ENCODE peak calls at places on chromosomes 1 and 21, in four cellular contexts. Z, J, X and R are unnamed samples.

GRCh38 chr1:157868664-157869063 is 27.1 kb upstream of the CD5L start:
- DNase-seq in Z (no peak), J (no peak), X (peak), R (no peak)

GRCh38 chr1:229027622-229028182 is 243.2 kb upstream of the RAB4A start:
- DNase-seq in X (peak), J (peak), Z (no peak), R (peak)

GRCh38 chr1:101044259-101044658 is 18.7 kb upstream of the DPH5 start:
- DNase-seq in J (no peak), X (no peak), Z (no peak), R (no peak)

GRCh38 chr1:161220002-161220401 is 3.4 kb downstream of the APOA2 start:
- DNase-seq in X (no peak), J (peak), Z (no peak), R (no peak)

GRCh38 chr1:108843390-108844188 is 13.3 kb downstream of the AKNAD1 start:
- DNase-seq in X (no peak), Z (no peak), J (no peak), R (no peak)

GRCh38 chr1:173294853-173295252 is 87.7 kb upstream of the TNFSF4 start:
- DNase-seq in Z (no peak), J (no peak), X (no peak), R (no peak)

GRCh38 chr1:9121891-9122409 is 7.0 kb downstream of the GPR157 start:
- DNase-seq in J (no peak), X (no peak), Z (no peak), R (no peak)

GRCh38 chr1:5333326-5333725 is 658.9 kb downstream of the NPHP4 start:
- DNase-seq in J (no peak), X (no peak), Z (no peak), R (no peak)

GRCh38 chr1:107793896-107794440 is 171.0 kb downstream of the VAV3 start:
- DNase-seq in X (no peak), J (no peak), Z (no peak), R (no peak)

GRCh38 chr1:218498061-218498938 is 153.2 kb downstream of the TGFB2 start:
- DNase-seq in X (no peak), Z (no peak), J (no peak), R (no peak)

GRCh38 chr21:45449658-45450502 is 44.9 kb downstream of the COL18A1 start:
- DNase-seq in J (no peak), Z (no peak), X (no peak), R (no peak)

GRCh38 chr1:87642581-87643129 is 314.0 kb downstream of the LMO4 start:
- DNase-seq in Z (no peak), X (peak), J (no peak), R (no peak)

GRCh38 chr1:75233302-75233929 is 99.2 kb downstream of the LHX8 start:
- DNase-seq in Z (no peak), J (no peak), X (peak), R (no peak)

GRCh38 chr1:43232071-43232470 is 37.7 kb upstream of the TMEM125 start:
- DNase-seq in J (no peak), X (no peak), Z (no peak), R (no peak)

GRCh38 chr1:204506091-204506968 is 9.9 kb upstream of the MDM4 start:
- DNase-seq in Z (peak), J (peak), X (peak), R (peak)

GRCh38 chr1:185238447-185238846 is 78.6 kb downstream of the IVNS1ABP start:
- DNase-seq in J (no peak), X (peak), Z (no peak), R (no peak)

GRCh38 chr1:59404725-59405124 is 107.8 kb downstream of the FGGY start:
- DNase-seq in X (no peak), Z (no peak), J (no peak), R (no peak)

GRCh38 chr1:172380441-172381244 is 39.8 kb upstream of the C1orf105 start:
- DNase-seq in X (no peak), J (no peak), Z (no peak), R (no peak)

GRCh38 chr21:29938968-29939858 is 583 bp downstream of the GRIK1 start:
- DNase-seq in X (peak), Z (no peak), J (peak), R (no peak)

GRCh38 chr21:33078907-33079582 is 9.1 kb downstream of the OLIG1 start:
- DNase-seq in X (no peak), J (no peak), Z (peak), R (peak)

GRCh38 chr1:154954541-154954940 is 1.4 kb downstream of the PBXIP1 start:
- DNase-seq in J (no peak), Z (no peak), X (no peak), R (no peak)

GRCh38 chr1:78468511-78468910 is 22.3 kb upstream of the PTGFR start:
- DNase-seq in Z (no peak), X (no peak), J (no peak), R (no peak)

GRCh38 chr1:60981357-60981756 is 101.0 kb upstream of the NFIA start:
- DNase-seq in X (no peak), J (no peak), Z (no peak), R (no peak)

GRCh38 chr1:159177273-159177907 is 6.0 kb downstream of the CADM3 start:
- DNase-seq in J (no peak), X (peak), Z (peak), R (peak)

DNA sequence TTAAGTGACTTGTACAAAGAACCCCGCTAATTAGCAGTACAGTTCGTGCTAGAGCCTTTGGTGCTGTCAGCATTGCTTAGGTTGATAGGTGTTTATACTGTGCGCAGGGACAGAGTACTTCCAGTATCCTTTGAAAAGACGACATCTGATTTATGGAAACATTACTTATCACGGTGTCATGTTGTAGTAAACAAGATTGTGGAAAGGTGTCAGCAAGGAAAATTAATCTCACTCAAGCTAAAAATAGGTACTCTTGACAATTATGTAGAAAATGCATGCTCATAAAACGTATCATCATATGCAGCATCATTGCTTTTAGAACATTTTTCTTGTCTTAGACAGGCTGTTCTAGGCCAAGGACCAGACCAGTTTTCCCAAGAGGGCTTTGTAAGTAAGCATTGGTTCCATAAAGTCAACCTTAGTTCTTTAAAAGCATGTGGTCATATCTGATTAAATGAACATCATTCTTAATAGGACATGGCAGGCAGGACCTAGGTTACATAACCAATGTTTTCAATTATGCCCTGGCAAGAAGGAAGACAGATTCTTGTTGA is 33.0 kb downstream of the SH3BGR start:
- DNase-seq in J (no peak), Z (no peak), X (no peak), R (no peak)
- TF ChIP-seq POLR2AphosphoS5 in J (peak), Z (peak), X (no peak), R (no peak)

GRCh38 chr21:39053126-39053525 is 130.1 kb downstream of the PSMG1 start:
- DNase-seq in J (no peak), Z (no peak), X (no peak), R (no peak)
- TF ChIP-seq POLR2AphosphoS5 in J (no peak), Z (no peak), X (no peak), R (no peak)

GRCh38 chr1:8027748-8028631 is 1.9 kb upstream of the ERRFI1 start:
- DNase-seq in J (no peak), X (no peak), Z (no peak), R (no peak)
- TF ChIP-seq POLR2AphosphoS5 in J (peak), X (no peak), Z (peak), R (no peak)

GRCh38 chr1:178682429-178682828 is 42.6 kb upstream of the RALGPS2 start:
- DNase-seq in Z (no peak), J (no peak), X (no peak), R (no peak)
- TF ChIP-seq POLR2AphosphoS5 in Z (no peak), J (no peak), X (no peak), R (no peak)

DNA sequence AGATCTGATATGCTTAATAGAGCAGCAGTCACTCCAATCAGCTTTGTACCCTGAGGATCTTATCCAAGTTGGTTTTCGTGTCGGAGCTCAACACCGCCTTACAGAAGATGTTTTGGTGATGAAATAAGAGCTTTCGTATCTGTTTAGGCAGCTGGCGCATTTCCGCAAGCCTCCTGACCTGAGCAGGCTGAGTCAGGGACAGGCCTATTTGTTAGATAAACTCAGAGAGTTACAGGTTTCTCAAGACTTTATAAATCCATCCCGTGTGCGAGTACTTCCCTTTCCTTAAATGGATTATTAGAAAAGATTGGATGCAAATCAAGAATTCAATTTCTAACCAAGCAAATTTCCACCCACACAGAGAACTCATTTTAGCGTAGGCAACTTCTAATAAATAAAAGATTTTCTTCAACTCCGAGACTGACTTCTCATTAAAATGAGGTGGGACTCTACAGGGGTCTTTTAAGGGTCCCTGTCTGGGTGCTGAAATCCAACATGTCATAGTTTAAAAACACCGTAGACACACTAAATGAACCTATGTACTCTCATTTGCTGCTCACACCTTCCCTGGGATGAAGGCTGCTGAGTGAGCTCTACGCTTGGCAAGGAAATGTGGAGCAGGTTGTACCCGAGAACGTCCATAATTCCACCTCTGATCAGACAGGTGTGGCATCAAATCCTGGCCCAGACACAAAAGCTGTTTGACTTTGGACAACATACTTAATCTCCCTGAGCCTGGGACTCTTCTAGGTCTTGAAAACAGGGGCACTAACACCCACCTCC is 106.9 kb upstream of the F3 start:
- DNase-seq in Z (peak), J (peak), X (no peak), R (no peak)
- TF ChIP-seq POLR2AphosphoS5 in Z (peak), J (peak), X (no peak), R (no peak)